ENCODE peak calls at places on chromosome 2, in nine cellular contexts. Z, J, C, B, G, E, M, I and P are unnamed samples.

GRCh38 chr2:228838819-228839218 is 432.3 kb downstream of the PID1 start:
- DNase-seq in B (no peak), Z (no peak), C (no peak), I (no peak), G (no peak), M (no peak), E (no peak), J (no peak), P (no peak)

GRCh38 chr2:62266433-62267038 is 70.6 kb downstream of the B3GNT2 start:
- DNase-seq in I (no peak), C (peak), Z (no peak), M (peak), B (no peak), E (no peak), J (no peak), G (peak), P (no peak)

GRCh38 chr2:95073856-95074662 is 47.5 kb downstream of the MRPS5 start:
- DNase-seq in J (no peak), M (no peak), G (no peak), Z (peak), E (no peak), I (peak), C (no peak), B (no peak), P (no peak)

GRCh38 chr2:177474301-177474700 is 81.7 kb downstream of the AGPS start:
- DNase-seq in Z (no peak), G (no peak), E (no peak), I (no peak), M (no peak), B (no peak), C (no peak), J (no peak), P (no peak)

GRCh38 chr2:99822487-99823218 is 319.7 kb downstream of the AFF3 start:
- DNase-seq in C (no peak), B (no peak), E (no peak), M (no peak), Z (no peak), I (no peak), J (no peak), G (no peak), P (no peak)

GRCh38 chr2:72949642-72950041 is 32.3 kb downstream of the EMX1 start:
- DNase-seq in B (no peak), C (no peak), M (no peak), I (no peak), J (no peak), E (no peak), G (no peak), Z (no peak), P (no peak)

GRCh38 chr2:174053285-174053684 is 88.1 kb upstream of the SP3 start:
- DNase-seq in I (no peak), Z (no peak), E (no peak), J (no peak), B (no peak), C (no peak), G (no peak), M (no peak), P (no peak)

GRCh38 chr2:241410739-241411176 is 54.7 kb downstream of the FARP2 start:
- DNase-seq in M (peak), Z (no peak), I (no peak), E (no peak), J (no peak), G (no peak), C (no peak), B (peak), P (no peak)

GRCh38 chr2:237418300-237418699 is 4.3 kb upstream of the COL6A3 start:
- DNase-seq in B (no peak), Z (no peak), I (no peak), E (no peak), M (no peak), C (no peak), G (peak), J (no peak), P (no peak)

GRCh38 chr2:30866974-30867373 is 59.7 kb upstream of the CAPN13 start:
- DNase-seq in B (no peak), I (no peak), C (no peak), Z (no peak), G (no peak), M (no peak), J (no peak), E (no peak), P (peak)

GRCh38 chr2:152054593-152054992 is 44.3 kb downstream of the CACNB4 start:
- DNase-seq in I (no peak), G (peak), J (no peak), B (no peak), C (no peak), Z (no peak), E (no peak), M (peak), P (no peak)

GRCh38 chr2:236577481-236578410 is 8.1 kb downstream of the ACKR3 start:
- DNase-seq in B (peak), E (no peak), I (no peak), C (no peak), M (no peak), G (peak), J (peak), Z (no peak), P (no peak)

GRCh38 chr2:65532318-65532717 is 99.9 kb upstream of the SPRED2 start:
- DNase-seq in C (no peak), G (no peak), J (no peak), M (no peak), E (no peak), B (no peak), I (no peak), Z (no peak), P (no peak)

GRCh38 chr2:39020383-39020782 is 100.5 kb downstream of the SOS1 start:
- DNase-seq in I (no peak), Z (no peak), C (no peak), E (no peak), M (no peak), G (no peak), J (no peak), B (no peak), P (no peak)
- H3K4me3 ChIP-seq in I (peak), Z (no peak), C (no peak), E (no peak), M (no peak), G (no peak), J (no peak), B (no peak), P (no peak)

DNA sequence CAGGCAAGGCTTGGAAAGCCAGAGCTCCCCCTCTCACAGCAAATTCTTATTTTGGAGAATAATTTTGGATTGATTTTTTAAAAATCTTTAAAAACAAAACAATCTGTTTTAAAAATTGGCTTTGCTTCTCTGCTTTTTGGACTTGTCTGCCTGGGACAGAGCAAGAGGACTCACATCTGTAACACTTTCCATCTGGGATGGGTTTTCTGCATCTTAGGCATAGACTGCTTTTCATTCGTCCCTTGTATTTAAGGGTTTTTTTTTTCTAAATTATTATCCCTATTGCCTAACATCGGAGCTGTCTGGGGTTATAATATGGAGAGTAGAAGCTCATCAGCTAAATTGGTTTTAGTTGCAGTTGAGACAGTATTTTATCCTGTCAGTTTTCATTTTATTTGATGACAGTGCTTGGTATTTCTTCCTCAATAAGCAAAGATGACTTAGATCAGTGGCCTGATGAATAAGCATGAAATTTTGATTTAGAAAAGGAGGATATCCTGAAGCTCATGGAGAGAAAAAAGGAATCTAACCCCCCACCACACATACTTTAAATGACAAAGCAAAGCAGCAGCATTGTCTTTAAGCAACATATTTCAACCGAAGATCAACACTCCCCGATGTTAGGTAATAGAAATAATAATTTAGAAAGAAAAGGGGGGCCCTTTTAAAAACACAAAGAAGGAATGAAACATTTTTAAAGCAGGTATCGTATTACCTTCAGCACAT is 2.2 kb upstream of the FZD7 start:
- DNase-seq in I (no peak), E (no peak), C (no peak), B (no peak), M (no peak), G (no peak), Z (no peak), J (no peak), P (no peak)
- H3K4me3 ChIP-seq in I (no peak), E (no peak), C (peak), B (no peak), M (no peak), G (peak), Z (no peak), J (no peak), P (no peak)

GRCh38 chr2:190628651-190629378 is 20.1 kb upstream of the NAB1 start:
- DNase-seq in C (no peak), E (no peak), M (no peak), J (no peak), G (peak), I (no peak), B (no peak), Z (no peak), P (no peak)
- H3K4me3 ChIP-seq in C (no peak), E (no peak), M (no peak), J (peak), G (no peak), I (no peak), B (no peak), Z (no peak), P (no peak)

DNA sequence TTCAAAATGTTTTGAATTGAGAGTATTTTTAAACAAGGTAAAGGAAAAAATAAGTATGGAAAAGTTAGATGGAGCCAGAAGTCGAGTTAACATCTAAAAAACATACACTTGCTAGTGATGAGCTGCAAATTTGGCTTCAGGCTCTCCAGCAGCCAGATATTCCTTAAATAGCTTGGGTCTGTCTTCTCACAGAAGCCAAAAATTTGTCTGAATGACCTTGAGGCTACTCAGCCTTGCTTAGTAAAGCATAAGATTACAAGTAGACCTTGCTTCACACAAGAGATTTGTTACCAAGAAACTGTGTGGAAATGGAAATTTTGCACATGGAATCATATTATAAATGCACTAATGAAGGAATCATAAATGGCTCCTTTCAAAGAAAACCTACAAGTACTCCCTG is 40.8 kb upstream of the GRB14 start:
- DNase-seq in I (no peak), J (no peak), Z (no peak), M (no peak), G (peak), E (no peak), B (no peak), C (no peak), P (no peak)
- H3K4me3 ChIP-seq in I (no peak), J (no peak), Z (no peak), M (no peak), G (no peak), E (no peak), B (no peak), C (no peak), P (no peak)

GRCh38 chr2:217832115-217832514 is 170.7 kb downstream of the TNS1 start:
- DNase-seq in C (no peak), G (no peak), J (peak), E (no peak), M (no peak), I (peak), Z (no peak), B (no peak), P (no peak)
- H3K4me3 ChIP-seq in C (no peak), G (no peak), J (peak), E (no peak), M (no peak), I (no peak), Z (no peak), B (no peak), P (no peak)

GRCh38 chr2:187302146-187302545 is 145.9 kb downstream of the CALCRL start:
- DNase-seq in B (peak), G (peak), E (no peak), I (no peak), C (peak), M (no peak), Z (no peak), J (no peak), P (no peak)
- H3K4me3 ChIP-seq in B (no peak), G (no peak), E (no peak), I (no peak), C (peak), M (no peak), Z (no peak), J (no peak), P (no peak)

DNA sequence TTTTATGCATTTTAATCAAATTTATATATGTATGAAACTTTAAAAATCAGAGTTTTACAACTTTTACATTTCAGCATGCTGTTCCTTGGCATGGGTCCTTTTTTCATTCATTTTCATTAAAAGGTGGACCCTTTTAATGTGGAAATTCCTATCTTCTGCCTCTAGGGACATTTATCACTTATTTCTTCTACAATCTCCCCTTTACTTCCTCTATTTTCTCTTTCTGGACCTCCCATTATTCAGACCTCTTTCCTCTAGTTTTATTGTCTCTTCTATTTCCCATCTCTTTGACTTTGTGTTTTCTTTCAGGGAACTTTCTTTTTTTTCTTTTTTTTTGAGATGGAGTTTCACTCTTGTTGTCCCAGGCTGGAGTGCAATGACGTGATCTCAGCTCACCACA is 5.7 kb downstream of the PROC start:
- DNase-seq in Z (no peak), E (no peak), I (no peak), C (no peak), B (no peak), G (no peak), J (no peak), M (no peak), P (no peak)
- H3K4me3 ChIP-seq in Z (no peak), E (no peak), I (no peak), C (peak), B (no peak), G (peak), J (peak), M (peak), P (no peak)

DNA sequence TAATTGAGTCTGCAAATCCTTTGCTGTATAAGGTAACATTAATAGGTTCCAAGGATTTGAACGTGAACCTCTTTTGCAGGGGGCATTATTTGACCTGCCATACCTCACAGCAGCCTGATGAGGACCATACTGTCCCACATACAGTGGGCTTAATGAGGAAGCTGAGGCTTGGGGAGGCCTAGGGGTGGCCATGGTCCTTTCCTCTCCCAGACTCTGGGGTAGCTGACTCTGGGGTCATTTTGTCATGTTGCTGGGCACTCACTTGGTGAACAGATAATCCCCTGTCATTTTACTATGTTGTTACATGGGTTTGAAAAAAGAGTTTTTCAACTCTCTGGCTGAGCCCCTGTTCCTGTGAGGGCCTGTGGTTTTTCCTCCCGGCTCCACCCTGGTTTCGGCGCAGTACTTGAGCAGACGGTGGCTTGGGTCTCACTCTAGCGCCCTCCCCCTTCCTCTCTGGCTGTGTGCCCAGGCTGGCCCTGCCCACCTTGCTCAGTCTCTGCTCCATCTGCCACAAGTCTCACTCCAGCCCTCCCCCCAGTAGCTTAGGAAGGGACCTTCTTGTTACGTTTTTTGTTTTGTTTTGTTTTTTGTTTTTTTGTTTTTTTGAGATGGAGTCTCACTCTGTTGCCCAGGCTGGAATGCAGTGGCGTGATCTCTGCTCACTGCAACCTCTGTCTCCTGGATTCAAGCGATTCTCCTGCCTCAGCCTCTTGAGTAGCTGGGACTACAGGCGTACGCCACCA is 21.0 kb downstream of the INPP4A start:
- DNase-seq in C (peak), I (peak), J (peak), B (peak), E (peak), M (no peak), Z (peak), G (peak), P (no peak)
- H3K4me3 ChIP-seq in C (no peak), I (no peak), J (no peak), B (no peak), E (peak), M (no peak), Z (peak), G (no peak), P (no peak)

GRCh38 chr2:129469389-129469788 is 510.1 kb upstream of the RAB6C start:
- DNase-seq in E (no peak), M (no peak), Z (no peak), G (no peak), J (no peak), B (no peak), C (no peak), I (no peak), P (no peak)
- H3K4me3 ChIP-seq in E (no peak), M (no peak), Z (no peak), G (no peak), J (no peak), B (no peak), C (no peak), I (no peak), P (no peak)